ENCODE peak calls at places on chromosomes 11 and 22, in five cellular contexts. P is A549, T is ELF-1, U is SK-N-SH, H is GM10248. G is an unnamed sample.

GRCh38 chr11:118415739-118416068 is 14.3 kb downstream of the ATP5MG start:
- DNase-seq in U (peak; percentile 68), T (peak; percentile 79), H (no peak), P (peak; percentile 70), G (no peak)

GRCh38 chr11:47325271-47326041 is 27.0 kb downstream of the MYBPC3 start:
- DNase-seq in P (no peak), H (no peak), T (no peak), U (no peak), G (peak; percentile 38)

GRCh38 chr11:60633645-60634044 is 65.8 kb upstream of the MS4A8 start:
- DNase-seq in T (no peak), U (no peak), H (peak; percentile 33), P (no peak), G (no peak)

GRCh38 chr22:43956383-43956782 is 1.1 kb downstream of the SAMM50 start:
- DNase-seq in U (no peak), P (no peak), H (no peak), T (no peak), G (no peak)

GRCh38 chr22:18973264-18974031 is 37.4 kb upstream of the PRODH start:
- DNase-seq in P (no peak), H (no peak), T (no peak), U (no peak), G (no peak)

GRCh38 chr11:71996517-71996916 is 2.2 kb upstream of the IL18BP start:
- DNase-seq in H (no peak), U (no peak), P (no peak), T (no peak), G (no peak)

GRCh38 chr22:38707346-38707745 is 1.6 kb downstream of the GTPBP1 start:
- DNase-seq in H (no peak), T (no peak), P (peak; percentile 61), U (no peak), G (no peak)

GRCh38 chr11:62539238-62539925 is 7.2 kb downstream of the AHNAK start:
- DNase-seq in H (peak; percentile 35), P (peak; percentile 62), U (peak; percentile 81), T (no peak), G (no peak)

GRCh38 chr11:101807521-101807920 is 107.3 kb upstream of the CEP126 start:
- DNase-seq in H (no peak), U (no peak), P (no peak), T (no peak), G (no peak)

GRCh38 chr11:63893355-63893754 is 23.6 kb downstream of the RCOR2 start:
- DNase-seq in H (no peak), U (no peak), T (no peak), P (no peak), G (no peak)

GRCh38 chr11:84173078-84173477 is 886.9 kb upstream of the CCDC90B start:
- DNase-seq in H (no peak), T (no peak), U (no peak), P (no peak), G (no peak)

GRCh38 chr22:27885977-27886842 is 32.8 kb downstream of the PITPNB start:
- DNase-seq in H (peak; percentile 48), U (peak; percentile 52), P (peak; percentile 10), T (peak; percentile 22), G (no peak)

GRCh38 chr11:12175694-12176241 is 65.4 kb downstream of the MICAL2 start:
- DNase-seq in T (no peak), H (no peak), U (no peak), P (peak; percentile 77), G (no peak)

GRCh38 chr11:57345555-57346151 is 7.5 kb downstream of the P2RX3 start:
- DNase-seq in H (peak; percentile 80), T (peak; percentile 83), P (peak; percentile 81), U (peak; percentile 86), G (peak; percentile 74)

GRCh38 chr11:74084796-74085541 is 76.1 kb upstream of the UCP3 start:
- DNase-seq in T (no peak), H (no peak), P (no peak), U (no peak), G (no peak)

GRCh38 chr11:103494491-103494890 is 385.3 kb downstream of the DYNC2H1 start:
- DNase-seq in T (no peak), H (no peak), P (no peak), U (no peak), G (no peak)

GRCh38 chr11:110182886-110183285 is 89.7 kb downstream of the ZC3H12C start:
- DNase-seq in T (no peak), P (no peak), U (no peak), H (no peak), G (no peak)